ENCODE peak calls at places on chromosomes 7 and 10, in four cellular contexts. One of them, this sample, is unnamed.

GRCh38 chr7:149813254-149814035 is 24.7 kb upstream of the ZNF862 start:
- DNase-seq in AG04450: no peak
- DNase-seq in psoas muscle: no peak
- DNase-seq in neural crest cell: no peak
- DNase-seq in this sample: no peak

GRCh38 chr7:23380961-23381360 is 81.8 kb downstream of the MALSU1 start:
- DNase-seq in AG04450: no peak
- DNase-seq in psoas muscle: no peak
- DNase-seq in neural crest cell: no peak
- DNase-seq in this sample: no peak

GRCh38 chr10:37975407-37975991 is 948 bp downstream of the ZNF25 start:
- DNase-seq in AG04450: no peak
- DNase-seq in psoas muscle: no peak
- DNase-seq in neural crest cell: no peak
- DNase-seq in this sample: peak; percentile 9

GRCh38 chr7:157482517-157483120 is 145.8 kb downstream of the DNAJB6 start:
- DNase-seq in AG04450: no peak
- DNase-seq in psoas muscle: no peak
- DNase-seq in neural crest cell: no peak
- DNase-seq in this sample: no peak

GRCh38 chr10:1360011-1360580 is 303.9 kb downstream of the WDR37 start:
- DNase-seq in AG04450: no peak
- DNase-seq in psoas muscle: no peak
- DNase-seq in neural crest cell: peak; percentile 38
- DNase-seq in this sample: no peak

GRCh38 chr7:135801045-135801693 is 52.6 kb upstream of the FAM180A start:
- DNase-seq in AG04450: peak; percentile 34
- DNase-seq in psoas muscle: no peak
- DNase-seq in neural crest cell: peak; percentile 36
- DNase-seq in this sample: peak; percentile 76

GRCh38 chr7:3028767-3029111 is 14.9 kb downstream of the CARD11 start:
- DNase-seq in AG04450: no peak
- DNase-seq in psoas muscle: no peak
- DNase-seq in neural crest cell: no peak
- DNase-seq in this sample: no peak

GRCh38 chr7:135728136-135728669 is at the start of gene SLC13A4:
- DNase-seq in AG04450: no peak
- DNase-seq in psoas muscle: no peak
- DNase-seq in neural crest cell: no peak
- DNase-seq in this sample: no peak

GRCh38 chr10:70677620-70678249 is 5.4 kb downstream of the ADAMTS14 start:
- DNase-seq in AG04450: no peak
- DNase-seq in psoas muscle: no peak
- DNase-seq in neural crest cell: no peak
- DNase-seq in this sample: no peak

GRCh38 chr7:22885824-22886255 is 63.2 kb upstream of the TOMM7 start:
- DNase-seq in AG04450: no peak
- DNase-seq in psoas muscle: no peak
- DNase-seq in neural crest cell: no peak
- DNase-seq in this sample: peak; percentile 74

GRCh38 chr10:93667795-93668194 is 34.6 kb downstream of the FRA10AC1 start:
- DNase-seq in AG04450: no peak
- DNase-seq in psoas muscle: no peak
- DNase-seq in neural crest cell: no peak
- DNase-seq in this sample: no peak

GRCh38 chr10:66405566-66405965 is 520.3 kb upstream of the LRRTM3 start:
- DNase-seq in AG04450: no peak
- DNase-seq in psoas muscle: no peak
- DNase-seq in neural crest cell: no peak
- DNase-seq in this sample: no peak

GRCh38 chr10:62278461-62278910 is 9.8 kb upstream of the RTKN2 start:
- DNase-seq in AG04450: no peak
- DNase-seq in psoas muscle: no peak
- DNase-seq in neural crest cell: no peak
- DNase-seq in this sample: no peak

GRCh38 chr7:84022686-84023308 is 171.8 kb downstream of the SEMA3A start:
- DNase-seq in AG04450: no peak
- DNase-seq in psoas muscle: no peak
- DNase-seq in neural crest cell: no peak
- DNase-seq in this sample: no peak

GRCh38 chr7:91135703-91136102 is 128.5 kb upstream of the FZD1 start:
- DNase-seq in AG04450: no peak
- DNase-seq in psoas muscle: no peak
- DNase-seq in neural crest cell: no peak
- DNase-seq in this sample: no peak

GRCh38 chr10:36381748-36382147 is 739.7 kb upstream of the FZD8 start:
- DNase-seq in AG04450: no peak
- DNase-seq in psoas muscle: no peak
- DNase-seq in neural crest cell: no peak
- DNase-seq in this sample: no peak

GRCh38 chr7:97024209-97025129 is at the start of gene DLX5:
- DNase-seq in AG04450: no peak
- DNase-seq in psoas muscle: no peak
- DNase-seq in neural crest cell: peak; percentile 15
- DNase-seq in this sample: no peak

GRCh38 chr7:129434846-129435318 is 650 bp downstream of the STRIP2 start:
- DNase-seq in AG04450: no peak
- DNase-seq in psoas muscle: peak; percentile 55
- DNase-seq in neural crest cell: no peak
- DNase-seq in this sample: peak; percentile 25

GRCh38 chr7:129431911-129432643 is 2.2 kb upstream of the STRIP2 start:
- DNase-seq in AG04450: no peak
- DNase-seq in psoas muscle: no peak
- DNase-seq in neural crest cell: no peak
- DNase-seq in this sample: no peak

GRCh38 chr7:129434172-129434845 is at the start of gene STRIP2:
- DNase-seq in AG04450: peak; percentile 15
- DNase-seq in psoas muscle: peak; percentile 96
- DNase-seq in neural crest cell: peak; percentile 94
- DNase-seq in this sample: peak; percentile 95

GRCh38 chr7:129435414-129435829 is 1.2 kb downstream of the STRIP2 start:
- DNase-seq in AG04450: no peak
- DNase-seq in psoas muscle: no peak
- DNase-seq in neural crest cell: no peak
- DNase-seq in this sample: no peak

DNA sequence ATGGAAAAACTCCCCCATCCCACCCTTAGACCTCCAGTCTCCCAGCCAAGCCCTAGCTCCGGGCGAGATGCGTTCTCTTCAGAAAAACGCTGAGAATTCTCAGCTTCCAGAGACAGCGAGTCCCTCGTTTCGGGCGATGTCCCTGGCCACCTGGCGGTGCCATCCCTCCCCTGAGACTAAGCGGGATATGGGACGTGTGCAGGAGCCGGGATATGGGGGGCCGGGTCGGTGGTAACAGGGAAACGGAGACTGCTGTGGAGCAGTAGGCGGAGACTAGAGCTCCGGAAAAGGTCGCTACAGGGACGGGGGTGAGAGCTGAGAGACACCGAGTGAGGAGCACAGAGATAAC is 435 bp upstream of the STRIP2 start:
- DNase-seq in AG04450: no peak
- DNase-seq in psoas muscle: no peak
- DNase-seq in neural crest cell: no peak
- DNase-seq in this sample: no peak
- TF ChIP-seq CTCF in AG04450: peak; percentile 15
- TF ChIP-seq CTCF in psoas muscle: no peak
- TF ChIP-seq CTCF in neural crest cell: peak; percentile 51
- TF ChIP-seq CTCF in this sample: no peak

DNA sequence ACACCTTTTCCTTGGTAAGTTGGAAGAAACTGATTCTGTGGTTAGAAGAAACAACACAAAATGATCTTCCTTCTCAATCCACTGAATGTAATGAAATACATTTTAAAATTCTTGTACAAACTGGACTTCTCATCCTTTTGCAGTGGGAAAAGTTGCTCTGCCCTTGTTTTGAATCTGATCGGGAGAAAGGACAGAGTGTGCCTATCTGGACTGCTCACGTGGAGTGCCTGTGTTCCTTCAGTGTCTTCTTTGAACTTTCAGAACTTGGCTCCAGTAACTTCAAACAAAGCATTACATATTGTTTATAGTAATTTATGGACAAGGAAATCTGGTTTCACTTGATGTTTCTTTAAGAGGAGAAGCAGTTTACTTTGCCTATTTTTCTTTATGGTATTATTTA is 17.1 kb downstream of the SLC26A3 start:
- DNase-seq in AG04450: no peak
- DNase-seq in psoas muscle: no peak
- DNase-seq in neural crest cell: no peak
- DNase-seq in this sample: no peak
- TF ChIP-seq CTCF in AG04450: no peak
- TF ChIP-seq CTCF in psoas muscle: no peak
- TF ChIP-seq CTCF in neural crest cell: no peak
- TF ChIP-seq CTCF in this sample: no peak

GRCh38 chr7:129422727-129423126 is 11.5 kb upstream of the STRIP2 start:
- DNase-seq in AG04450: no peak
- DNase-seq in psoas muscle: no peak
- DNase-seq in neural crest cell: no peak
- DNase-seq in this sample: no peak

GRCh38 chr7:129427646-129428045 is 6.6 kb upstream of the STRIP2 start:
- DNase-seq in AG04450: no peak
- DNase-seq in psoas muscle: no peak
- DNase-seq in neural crest cell: no peak
- DNase-seq in this sample: no peak

GRCh38 chr7:129426482-129426881 is 7.8 kb upstream of the STRIP2 start:
- DNase-seq in AG04450: no peak
- DNase-seq in psoas muscle: no peak
- DNase-seq in neural crest cell: no peak
- DNase-seq in this sample: no peak

GRCh38 chr7:129421717-129422250 is 12.4 kb upstream of the STRIP2 start:
- DNase-seq in AG04450: no peak
- DNase-seq in psoas muscle: no peak
- DNase-seq in neural crest cell: no peak
- DNase-seq in this sample: no peak

GRCh38 chr7:129423700-129424410 is 10.4 kb upstream of the STRIP2 start:
- DNase-seq in AG04450: no peak
- DNase-seq in psoas muscle: no peak
- DNase-seq in neural crest cell: no peak
- DNase-seq in this sample: no peak
- TF ChIP-seq CTCF in AG04450: no peak
- TF ChIP-seq CTCF in psoas muscle: no peak
- TF ChIP-seq CTCF in neural crest cell: no peak
- TF ChIP-seq CTCF in this sample: no peak

DNA sequence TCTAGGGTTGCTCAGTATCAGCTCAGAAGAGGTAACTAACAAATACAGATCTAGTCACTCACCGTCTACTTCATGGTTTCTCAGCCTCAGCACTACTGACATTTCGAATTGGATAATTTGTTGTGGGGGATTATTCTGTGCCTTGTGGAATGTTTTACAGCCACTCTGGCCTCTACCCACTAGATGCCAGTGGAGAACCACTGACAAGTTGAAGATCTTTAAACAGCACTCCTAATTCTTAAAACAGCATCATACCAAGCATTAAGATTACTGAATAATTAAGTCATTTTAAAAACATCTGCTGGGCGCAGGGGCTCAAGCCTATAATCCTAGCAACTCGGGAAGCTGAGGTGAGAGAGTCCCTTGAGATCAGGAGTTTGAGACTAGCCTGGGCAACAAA is 82.6 kb downstream of the UPF2 start:
- DNase-seq in AG04450: no peak
- DNase-seq in psoas muscle: no peak
- DNase-seq in neural crest cell: no peak
- DNase-seq in this sample: no peak
- TF ChIP-seq CTCF in AG04450: no peak
- TF ChIP-seq CTCF in psoas muscle: no peak
- TF ChIP-seq CTCF in neural crest cell: no peak
- TF ChIP-seq CTCF in this sample: no peak

GRCh38 chr7:44814956-44815355 is 18.5 kb downstream of the PPIA start:
- DNase-seq in AG04450: no peak
- DNase-seq in psoas muscle: no peak
- DNase-seq in neural crest cell: no peak
- DNase-seq in this sample: no peak
- TF ChIP-seq CTCF in AG04450: no peak
- TF ChIP-seq CTCF in psoas muscle: no peak
- TF ChIP-seq CTCF in neural crest cell: no peak
- TF ChIP-seq CTCF in this sample: no peak

DNA sequence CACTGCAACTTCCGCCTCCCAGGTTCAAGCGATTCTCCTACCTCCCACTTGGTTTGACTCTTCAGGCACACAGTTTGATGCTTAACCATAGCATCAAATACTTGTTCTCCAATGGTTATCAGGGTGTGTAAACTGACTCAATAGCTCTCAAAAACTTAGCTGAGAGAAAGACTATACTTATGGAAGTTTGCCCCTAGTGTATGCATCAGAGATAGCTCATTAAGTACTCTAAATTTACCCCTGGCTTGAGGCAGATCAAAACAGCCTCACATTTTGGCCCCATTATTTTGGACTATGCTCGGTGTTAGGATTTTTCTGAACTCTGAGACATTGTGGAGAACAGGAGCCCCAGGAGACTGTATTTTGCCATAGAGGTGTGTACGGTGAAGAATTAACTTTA is 40.8 kb upstream of the SLC35B4 start:
- DNase-seq in AG04450: no peak
- DNase-seq in psoas muscle: no peak
- DNase-seq in neural crest cell: no peak
- DNase-seq in this sample: no peak
- TF ChIP-seq CTCF in AG04450: peak; percentile 12
- TF ChIP-seq CTCF in psoas muscle: no peak
- TF ChIP-seq CTCF in neural crest cell: no peak
- TF ChIP-seq CTCF in this sample: no peak

This sample was measured in GM20000.